ENCODE peak calls at places on chromosomes 6 and 20, in nine cellular contexts. One of them, this sample, is unnamed.

GRCh38 chr6:13762648-13763441 is 51.2 kb upstream of the RANBP9 start:
- DNase-seq in ovary: peak; percentile 52
- DNase-seq in adrenal gland: no peak
- DNase-seq in K562: no peak
- DNase-seq in right lobe of liver: no peak
- DNase-seq in body of pancreas: no peak
- DNase-seq in heart left ventricle: no peak
- DNase-seq in sigmoid colon: peak; percentile 93
- DNase-seq in stomach: no peak
- DNase-seq in this sample: no peak

GRCh38 chr20:8545212-8545611 is 413.1 kb downstream of the PLCB1 start:
- DNase-seq in ovary: no peak
- DNase-seq in adrenal gland: no peak
- DNase-seq in K562: no peak
- DNase-seq in right lobe of liver: no peak
- DNase-seq in body of pancreas: no peak
- DNase-seq in heart left ventricle: no peak
- DNase-seq in sigmoid colon: no peak
- DNase-seq in stomach: no peak
- DNase-seq in this sample: no peak

GRCh38 chr20:24768977-24769675 is 179.9 kb upstream of the CST7 start:
- DNase-seq in ovary: no peak
- DNase-seq in adrenal gland: no peak
- DNase-seq in K562: no peak
- DNase-seq in right lobe of liver: peak; percentile 37
- DNase-seq in body of pancreas: no peak
- DNase-seq in heart left ventricle: no peak
- DNase-seq in sigmoid colon: no peak
- DNase-seq in stomach: peak; percentile 20
- DNase-seq in this sample: no peak

GRCh38 chr6:161837854-161838253 is 564.0 kb upstream of the AGPAT4 start:
- DNase-seq in ovary: no peak
- DNase-seq in adrenal gland: no peak
- DNase-seq in K562: no peak
- DNase-seq in right lobe of liver: no peak
- DNase-seq in body of pancreas: no peak
- DNase-seq in heart left ventricle: no peak
- DNase-seq in sigmoid colon: no peak
- DNase-seq in stomach: no peak
- DNase-seq in this sample: no peak

GRCh38 chr6:118739976-118740771 is 88.8 kb upstream of the CEP85L start:
- DNase-seq in ovary: no peak
- DNase-seq in adrenal gland: no peak
- DNase-seq in K562: no peak
- DNase-seq in right lobe of liver: no peak
- DNase-seq in body of pancreas: no peak
- DNase-seq in heart left ventricle: no peak
- DNase-seq in sigmoid colon: no peak
- DNase-seq in stomach: no peak
- DNase-seq in this sample: no peak

GRCh38 chr20:36062799-36063198 is 91.7 kb upstream of the EPB41L1 start:
- DNase-seq in ovary: no peak
- DNase-seq in adrenal gland: no peak
- DNase-seq in K562: peak; percentile 62
- DNase-seq in right lobe of liver: no peak
- DNase-seq in body of pancreas: no peak
- DNase-seq in heart left ventricle: no peak
- DNase-seq in sigmoid colon: no peak
- DNase-seq in stomach: no peak
- DNase-seq in this sample: no peak

GRCh38 chr6:27250277-27250954 is 2.9 kb downstream of the PRSS16 start:
- DNase-seq in ovary: no peak
- DNase-seq in adrenal gland: no peak
- DNase-seq in K562: peak; percentile 36
- DNase-seq in right lobe of liver: no peak
- DNase-seq in body of pancreas: peak; percentile 32
- DNase-seq in heart left ventricle: no peak
- DNase-seq in sigmoid colon: no peak
- DNase-seq in stomach: no peak
- DNase-seq in this sample: no peak

GRCh38 chr6:26286168-26286854 is 78.7 kb upstream of the BTN3A2 start:
- DNase-seq in ovary: peak; percentile 54
- DNase-seq in adrenal gland: peak; percentile 67
- DNase-seq in K562: peak; percentile 39
- DNase-seq in right lobe of liver: peak; percentile 70
- DNase-seq in body of pancreas: peak; percentile 78
- DNase-seq in heart left ventricle: peak; percentile 75
- DNase-seq in sigmoid colon: peak; percentile 88
- DNase-seq in stomach: peak; percentile 78
- DNase-seq in this sample: peak; percentile 88

GRCh38 chr20:13008761-13009681 is at the start of gene SPTLC3:
- DNase-seq in ovary: peak; percentile 18
- DNase-seq in adrenal gland: peak; percentile 69
- DNase-seq in K562: no peak
- DNase-seq in right lobe of liver: peak; percentile 78
- DNase-seq in body of pancreas: peak; percentile 73
- DNase-seq in heart left ventricle: no peak
- DNase-seq in sigmoid colon: peak; percentile 73
- DNase-seq in stomach: peak; percentile 48
- DNase-seq in this sample: peak; percentile 76

GRCh38 chr6:3920321-3920720 is 71.1 kb downstream of the FAM50B start:
- DNase-seq in ovary: no peak
- DNase-seq in adrenal gland: no peak
- DNase-seq in K562: no peak
- DNase-seq in right lobe of liver: no peak
- DNase-seq in body of pancreas: no peak
- DNase-seq in heart left ventricle: no peak
- DNase-seq in sigmoid colon: no peak
- DNase-seq in stomach: no peak
- DNase-seq in this sample: no peak

GRCh38 chr20:18972251-18972876 is 158.8 kb downstream of the SCP2D1 start:
- DNase-seq in ovary: no peak
- DNase-seq in adrenal gland: no peak
- DNase-seq in K562: no peak
- DNase-seq in right lobe of liver: peak; percentile 1
- DNase-seq in body of pancreas: no peak
- DNase-seq in heart left ventricle: no peak
- DNase-seq in sigmoid colon: no peak
- DNase-seq in stomach: no peak
- DNase-seq in this sample: no peak

GRCh38 chr6:156182356-156182755 is 594.8 kb upstream of the ARID1B start:
- DNase-seq in ovary: no peak
- DNase-seq in adrenal gland: no peak
- DNase-seq in K562: no peak
- DNase-seq in right lobe of liver: no peak
- DNase-seq in body of pancreas: no peak
- DNase-seq in heart left ventricle: no peak
- DNase-seq in sigmoid colon: no peak
- DNase-seq in stomach: no peak
- DNase-seq in this sample: no peak

GRCh38 chr6:11491998-11492397 is 45.6 kb upstream of the TMEM170B start:
- DNase-seq in ovary: no peak
- DNase-seq in adrenal gland: no peak
- DNase-seq in K562: no peak
- DNase-seq in right lobe of liver: no peak
- DNase-seq in body of pancreas: no peak
- DNase-seq in heart left ventricle: no peak
- DNase-seq in sigmoid colon: no peak
- DNase-seq in stomach: no peak
- DNase-seq in this sample: no peak
- H3K27ac ChIP-seq in ovary: no peak overlapping the region
- H3K27ac ChIP-seq in adrenal gland: no peak overlapping the region
- H3K27ac ChIP-seq in K562: no peak overlapping the region
- H3K27ac ChIP-seq in right lobe of liver: no peak overlapping the region
- H3K27ac ChIP-seq in body of pancreas: no peak overlapping the region
- H3K27ac ChIP-seq in heart left ventricle: no peak overlapping the region
- H3K27ac ChIP-seq in sigmoid colon: no peak overlapping the region
- H3K27ac ChIP-seq in stomach: no peak overlapping the region
- H3K27ac ChIP-seq in this sample: no peak overlapping the region

DNA sequence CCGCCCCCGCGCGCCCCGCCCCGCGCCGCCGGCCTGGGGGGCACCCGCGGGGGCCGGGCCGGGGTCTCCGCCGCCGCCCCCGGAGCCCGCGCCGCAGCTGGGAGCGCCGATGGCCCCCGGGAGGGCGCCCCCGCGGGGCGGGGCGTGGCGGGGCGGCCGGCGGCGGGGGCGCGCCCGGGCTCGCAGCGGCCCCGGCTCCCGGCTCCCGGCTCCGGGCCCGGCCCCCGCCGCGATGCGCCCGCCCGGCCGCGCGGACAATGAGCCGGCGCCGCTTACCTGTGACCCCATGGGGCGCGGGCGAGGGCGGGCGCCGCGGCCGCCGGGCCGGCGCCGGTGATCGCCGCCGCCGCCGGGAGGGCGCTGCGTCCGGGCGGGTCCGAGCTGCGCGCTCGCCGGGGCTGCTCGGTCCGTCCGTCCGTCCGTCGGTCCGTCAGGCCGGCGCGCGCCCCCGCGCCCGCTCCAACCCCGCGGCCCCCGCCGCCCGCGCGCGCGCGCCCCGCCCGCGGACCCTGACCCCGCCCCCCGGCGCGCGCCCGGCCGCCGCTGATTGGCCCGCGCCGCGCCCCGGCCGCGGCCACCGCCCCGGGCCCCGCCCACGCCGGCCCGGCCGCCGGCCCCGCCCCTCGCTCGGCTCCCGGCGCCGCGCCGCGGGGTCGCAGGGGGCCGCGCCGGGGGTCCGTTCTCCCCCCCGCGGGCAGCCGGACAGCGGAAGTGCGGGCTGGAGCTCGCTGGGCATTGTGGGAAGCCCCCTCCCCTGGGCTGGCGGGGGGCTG is at the start of gene ZBTB46:
- DNase-seq in ovary: peak; percentile 53
- DNase-seq in adrenal gland: no peak
- DNase-seq in K562: peak; percentile 97
- DNase-seq in right lobe of liver: peak; percentile 76
- DNase-seq in body of pancreas: peak; percentile 72
- DNase-seq in heart left ventricle: peak; percentile 82
- DNase-seq in sigmoid colon: no peak
- DNase-seq in stomach: peak; percentile 62
- DNase-seq in this sample: peak; percentile 64
- TF ChIP-seq POLR2A in ovary: no peak
- TF ChIP-seq POLR2A in adrenal gland: no peak
- TF ChIP-seq POLR2A in K562: no peak
- TF ChIP-seq POLR2A in right lobe of liver: no peak
- TF ChIP-seq POLR2A in body of pancreas: no peak
- TF ChIP-seq POLR2A in heart left ventricle: peak; percentile 10
- TF ChIP-seq POLR2A in sigmoid colon: no peak
- TF ChIP-seq POLR2A in stomach: no peak
- TF ChIP-seq POLR2A in this sample: no peak

GRCh38 chr6:123039431-123039830 is 43.4 kb downstream of the CLVS2 start:
- DNase-seq in ovary: no peak
- DNase-seq in adrenal gland: no peak
- DNase-seq in K562: no peak
- DNase-seq in right lobe of liver: no peak
- DNase-seq in body of pancreas: no peak
- DNase-seq in heart left ventricle: no peak
- DNase-seq in sigmoid colon: no peak
- DNase-seq in stomach: no peak
- DNase-seq in this sample: no peak

GRCh38 chr6:123042412-123042811 is 46.4 kb downstream of the CLVS2 start:
- DNase-seq in ovary: no peak
- DNase-seq in adrenal gland: no peak
- DNase-seq in K562: no peak
- DNase-seq in right lobe of liver: no peak
- DNase-seq in body of pancreas: no peak
- DNase-seq in heart left ventricle: no peak
- DNase-seq in sigmoid colon: no peak
- DNase-seq in stomach: no peak
- DNase-seq in this sample: no peak

DNA sequence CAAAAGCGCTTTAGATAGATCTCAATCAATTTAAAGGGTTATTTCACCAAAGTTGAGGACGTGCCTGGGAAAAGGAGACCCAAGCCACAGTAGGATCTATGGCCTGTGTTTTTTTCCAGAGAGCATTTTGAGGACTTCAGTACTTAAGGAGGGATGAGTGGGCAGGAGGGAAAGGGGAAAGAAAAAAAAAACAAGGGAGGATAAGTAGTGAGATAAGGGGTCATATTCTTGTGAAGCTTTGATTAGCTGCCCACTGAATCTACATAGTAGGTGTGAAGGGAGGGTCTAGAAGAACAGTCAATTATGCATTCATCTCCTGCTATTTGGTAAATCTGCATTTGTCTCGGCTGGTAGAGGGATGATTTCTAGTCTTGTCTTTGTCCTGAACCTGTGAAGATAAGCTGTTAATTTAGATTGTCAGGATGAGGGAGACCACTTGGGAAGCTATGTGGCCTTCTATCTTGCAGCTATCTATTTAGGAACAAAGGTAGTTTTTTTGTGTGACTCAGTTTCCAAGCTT is 48.4 kb downstream of the CLVS2 start:
- DNase-seq in ovary: no peak
- DNase-seq in adrenal gland: no peak
- DNase-seq in K562: no peak
- DNase-seq in right lobe of liver: no peak
- DNase-seq in body of pancreas: no peak
- DNase-seq in heart left ventricle: no peak
- DNase-seq in sigmoid colon: no peak
- DNase-seq in stomach: no peak
- DNase-seq in this sample: no peak
- H3K27ac ChIP-seq in ovary: no peak overlapping the region
- H3K27ac ChIP-seq in adrenal gland: no peak overlapping the region
- H3K27ac ChIP-seq in K562: no peak overlapping the region
- H3K27ac ChIP-seq in right lobe of liver: no peak overlapping the region
- H3K27ac ChIP-seq in body of pancreas: no peak overlapping the region
- H3K27ac ChIP-seq in heart left ventricle: no peak overlapping the region
- H3K27ac ChIP-seq in sigmoid colon: no peak overlapping the region
- H3K27ac ChIP-seq in stomach: no peak overlapping the region
- H3K27ac ChIP-seq in this sample: no peak overlapping the region

GRCh38 chr6:159042824-159043181 is 2.0 kb downstream of the TAGAP start:
- DNase-seq in ovary: no peak
- DNase-seq in adrenal gland: no peak
- DNase-seq in K562: no peak
- DNase-seq in right lobe of liver: no peak
- DNase-seq in body of pancreas: no peak
- DNase-seq in heart left ventricle: no peak
- DNase-seq in sigmoid colon: no peak
- DNase-seq in stomach: no peak
- DNase-seq in this sample: no peak

GRCh38 chr6:159043986-159044385 is 805 bp downstream of the TAGAP start:
- DNase-seq in ovary: no peak
- DNase-seq in adrenal gland: no peak
- DNase-seq in K562: no peak
- DNase-seq in right lobe of liver: no peak
- DNase-seq in body of pancreas: no peak
- DNase-seq in heart left ventricle: no peak
- DNase-seq in sigmoid colon: no peak
- DNase-seq in stomach: no peak
- DNase-seq in this sample: no peak

GRCh38 chr6:159043236-159043635 is 1.6 kb downstream of the TAGAP start:
- DNase-seq in ovary: no peak
- DNase-seq in adrenal gland: no peak
- DNase-seq in K562: no peak
- DNase-seq in right lobe of liver: no peak
- DNase-seq in body of pancreas: no peak
- DNase-seq in heart left ventricle: no peak
- DNase-seq in sigmoid colon: no peak
- DNase-seq in stomach: no peak
- DNase-seq in this sample: no peak

GRCh38 chr6:159045826-159046225 is 1.0 kb upstream of the TAGAP start:
- DNase-seq in ovary: no peak
- DNase-seq in adrenal gland: no peak
- DNase-seq in K562: no peak
- DNase-seq in right lobe of liver: no peak
- DNase-seq in body of pancreas: no peak
- DNase-seq in heart left ventricle: no peak
- DNase-seq in sigmoid colon: no peak
- DNase-seq in stomach: no peak
- DNase-seq in this sample: no peak

GRCh38 chr6:159044899-159045727 is at the start of gene TAGAP:
- DNase-seq in ovary: peak; percentile 46
- DNase-seq in adrenal gland: peak; percentile 60
- DNase-seq in K562: no peak
- DNase-seq in right lobe of liver: no peak
- DNase-seq in body of pancreas: peak; percentile 46
- DNase-seq in heart left ventricle: peak; percentile 81
- DNase-seq in sigmoid colon: peak; percentile 86
- DNase-seq in stomach: peak; percentile 70
- DNase-seq in this sample: no peak
- TF ChIP-seq POLR2A in ovary: no peak
- TF ChIP-seq POLR2A in adrenal gland: peak; percentile 47
- TF ChIP-seq POLR2A in K562: no peak
- TF ChIP-seq POLR2A in right lobe of liver: peak; percentile 56
- TF ChIP-seq POLR2A in body of pancreas: peak; percentile 67
- TF ChIP-seq POLR2A in heart left ventricle: peak; percentile 33
- TF ChIP-seq POLR2A in sigmoid colon: peak; percentile 37
- TF ChIP-seq POLR2A in stomach: no peak
- TF ChIP-seq POLR2A in this sample: peak; percentile 71

This sample was measured in Peyer's patch.